ENCODE peak calls at places on chromosomes 16 and 17, in four cellular contexts. D, I, A and Y are unnamed samples. For H3K36me3, the result is how much of the 10 kb centered on the place peaks cover.

GRCh38 chr16:19290860-19291259 is 5.3 kb downstream of the CLEC19A start:
- DNase-seq in A (no peak), D (no peak), I (no peak), Y (no peak)

GRCh38 chr17:63023049-63023448 is 57.0 kb downstream of the TANC2 start:
- DNase-seq in I (no peak), D (no peak), A (no peak), Y (no peak)

GRCh38 chr16:21710938-21711337 is 47.2 kb downstream of the OTOA start:
- DNase-seq in D (no peak), A (no peak), I (no peak), Y (no peak)

GRCh38 chr17:13230908-13231307 is 213.1 kb upstream of the ELAC2 start:
- DNase-seq in D (no peak), I (no peak), A (no peak), Y (no peak)

GRCh38 chr17:44928136-44928535 is 12.8 kb upstream of the GFAP start:
- DNase-seq in D (no peak), A (no peak), I (peak), Y (peak)

GRCh38 chr16:74462361-74462760 is 41.1 kb upstream of the CLEC18B start:
- DNase-seq in A (no peak), I (no peak), D (peak), Y (no peak)

GRCh38 chr17:5184284-5184683 is 7.4 kb downstream of the ZNF594 start:
- DNase-seq in A (no peak), I (no peak), D (no peak), Y (no peak)

GRCh38 chr17:77491921-77492445 is 351.2 kb downstream of the SEC14L1 start:
- DNase-seq in I (peak), A (no peak), D (no peak), Y (peak)

GRCh38 chr17:27590864-27591263 is 40.1 kb upstream of the LGALS9 start:
- DNase-seq in D (no peak), A (no peak), I (no peak), Y (no peak)

DNA sequence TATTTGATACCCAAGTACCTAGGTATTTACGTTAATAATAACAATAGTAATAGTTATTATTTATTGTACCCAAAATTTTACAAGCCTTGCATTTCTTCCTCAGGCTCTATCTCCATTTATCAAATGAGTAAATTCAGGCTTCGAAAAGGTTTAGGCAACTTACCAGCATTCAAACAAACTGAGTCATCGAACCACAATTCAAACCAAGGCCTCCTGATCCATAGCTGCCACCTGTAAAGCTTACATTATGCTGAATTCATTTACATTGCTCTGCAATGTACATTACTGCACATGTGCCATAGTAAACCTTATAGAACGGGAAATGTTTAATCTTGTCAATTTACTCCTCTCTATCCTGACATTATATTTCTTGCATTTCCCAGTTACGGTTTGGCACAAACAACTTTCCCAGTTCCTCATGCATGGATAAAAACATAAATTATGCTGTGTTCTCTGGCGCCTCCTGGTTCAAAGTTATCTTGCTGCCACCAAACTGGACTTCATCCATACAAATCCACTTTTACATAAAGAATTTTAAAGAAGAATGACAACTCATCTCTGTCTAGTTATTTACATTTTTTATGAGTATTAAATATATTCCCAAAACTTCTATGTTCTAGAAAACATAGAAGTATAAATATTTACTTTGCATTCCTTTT is 360.6 kb upstream of the SOX9 start:
- DNase-seq in I (no peak), A (no peak), D (peak), Y (no peak)
- TF ChIP-seq CTCF in I (no peak), A (no peak), D (peak), Y (no peak)

DNA sequence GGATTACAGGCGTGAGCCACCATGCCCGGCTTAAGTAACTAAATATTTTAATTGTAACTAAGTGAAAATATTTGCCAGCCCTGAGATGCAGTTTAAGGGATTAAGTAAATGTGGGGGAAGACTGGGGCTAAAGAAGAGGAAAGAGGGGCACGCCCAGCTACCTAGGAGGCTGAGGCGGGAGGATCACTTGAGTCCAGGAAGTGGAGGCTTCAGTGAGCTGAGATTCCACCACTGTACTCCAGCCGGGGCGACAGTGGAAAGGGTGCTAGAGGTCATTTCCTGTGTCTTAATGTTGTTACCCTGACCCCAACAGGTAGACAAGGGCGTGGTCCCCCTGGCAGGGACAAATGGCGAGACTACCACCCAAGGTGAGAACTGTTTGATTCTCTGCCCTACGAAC is 2.8 kb downstream of the ALDOA start:
- DNase-seq in A (no peak), I (no peak), D (no peak), Y (no peak)
- H3K36me3 ChIP-seq in A (under half), I (half or more), D (half or more), Y (half or more)

DNA sequence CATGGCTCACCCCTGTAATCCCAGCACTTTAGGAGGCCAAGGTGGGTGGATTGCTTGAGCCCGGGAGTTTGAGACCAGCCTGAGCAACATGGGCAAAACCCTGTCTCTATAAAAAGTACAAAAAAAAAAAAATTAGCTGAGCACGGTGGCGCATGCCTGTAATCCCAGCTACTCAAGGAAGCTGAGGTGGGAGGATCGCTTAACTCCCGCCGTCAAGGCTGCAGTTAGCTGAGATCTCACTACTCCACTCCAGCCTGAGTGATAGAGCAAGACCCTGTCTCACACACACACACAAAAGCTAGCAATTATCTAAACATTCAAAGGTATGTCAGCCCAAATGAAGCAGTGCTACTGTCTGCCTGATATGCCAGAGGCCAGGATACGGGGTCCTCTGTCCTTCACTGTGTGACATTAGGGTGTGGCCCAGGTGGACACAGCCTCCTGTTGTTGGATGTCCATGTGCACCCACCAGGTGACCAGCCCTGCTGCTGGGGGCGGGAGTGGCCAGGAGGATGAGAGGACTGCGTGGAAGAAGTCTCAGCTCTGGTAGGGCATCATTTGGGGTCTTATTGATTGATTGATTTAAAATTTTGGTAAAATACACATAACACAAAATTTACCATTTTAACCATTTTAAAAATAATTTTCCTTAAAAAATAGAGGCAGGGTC is 3.9 kb downstream of the NLRC3 start:
- DNase-seq in D (no peak), I (peak), A (no peak), Y (no peak)
- TF ChIP-seq CTCF in D (no peak), I (no peak), A (no peak), Y (no peak)

GRCh38 chr16:50643192-50643591 is 37.9 kb downstream of the SNX20 start:
- DNase-seq in I (no peak), D (no peak), A (no peak), Y (no peak)

GRCh38 chr16:50641818-50642187 is 39.3 kb downstream of the SNX20 start:
- DNase-seq in I (no peak), A (no peak), D (no peak), Y (no peak)

GRCh38 chr16:50644245-50644644 is 36.9 kb downstream of the SNX20 start:
- DNase-seq in A (no peak), I (no peak), D (no peak), Y (no peak)

GRCh38 chr16:50640919-50641817 is 39.9 kb downstream of the SNX20 start:
- DNase-seq in D (no peak), I (no peak), A (no peak), Y (no peak)

GRCh38 chr16:50642349-50642748 is 38.8 kb downstream of the SNX20 start:
- DNase-seq in I (no peak), D (no peak), A (no peak), Y (no peak)
- H3K36me3 ChIP-seq in I (under half), D (under half), A (under half), Y (under half)

DNA sequence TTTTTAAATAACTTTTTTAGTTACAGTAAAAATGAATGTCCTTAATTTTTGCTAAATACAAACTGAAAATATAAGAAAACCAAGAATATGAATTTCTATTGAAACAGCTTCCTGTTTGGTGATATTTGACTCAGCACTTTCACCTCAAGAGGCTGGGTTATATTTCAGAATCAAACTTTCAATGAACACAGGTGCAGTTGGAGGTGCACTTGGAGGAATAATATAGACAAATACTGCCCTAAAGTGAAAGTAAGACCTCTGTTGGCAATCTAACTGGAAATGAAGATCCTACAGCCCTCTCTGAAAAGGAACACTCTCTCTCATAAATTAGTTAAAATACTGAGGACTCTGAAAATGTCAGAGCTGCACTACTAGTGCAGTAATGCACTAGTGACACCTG is 106.2 kb downstream of the BRIP1 start:
- DNase-seq in D (no peak), A (no peak), I (no peak), Y (no peak)
- TF ChIP-seq CTCF in D (no peak), A (no peak), I (no peak), Y (no peak)

DNA sequence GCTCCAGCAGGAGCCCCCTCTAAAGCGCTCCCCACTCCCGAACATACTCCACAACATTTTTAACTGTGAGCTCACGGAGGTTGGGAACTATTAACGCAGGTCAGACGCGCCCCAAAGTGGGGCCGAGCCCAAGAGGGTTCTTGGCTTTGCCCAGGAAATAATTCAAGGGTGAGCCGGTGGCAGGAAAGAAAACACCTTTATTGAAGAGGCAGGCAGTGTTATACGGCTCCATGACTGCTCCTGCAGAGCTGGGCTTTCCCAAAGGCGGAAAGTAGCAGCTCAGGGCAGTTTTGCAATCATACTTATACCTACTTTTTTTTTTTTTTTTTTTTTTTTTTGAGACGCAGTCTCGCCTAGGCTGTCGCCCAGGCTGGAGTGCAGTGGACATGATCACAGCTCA is 6.2 kb downstream of the ADCY9 start:
- DNase-seq in A (no peak), I (no peak), D (no peak), Y (no peak)
- H3K36me3 ChIP-seq in A (under half), I (under half), D (under half), Y (under half)